ENCODE peak calls at places on chromosome 5, in nine cellular contexts. Z is lower lobe of right lung, O is neural progenitor cell, I is right lobe of liver, M is sigmoid colon, K is left ventricle myocardium inferior, S is HFF-Myc, W is WTC11, L is Calu3. H is an unnamed sample.

GRCh38 chr5:148482697-148483462 is 99.1 kb downstream of the FBXO38 start:
- DNase-seq in K (peak), S (no peak), W (peak), M (no peak), L (peak), Z (peak), O (peak), I (peak), H (no peak)

GRCh38 chr5:75335952-75336624 is 932 bp upstream of the HMGCR start:
- DNase-seq in M (peak), S (peak), I (no peak), K (no peak), W (no peak), Z (no peak), O (no peak), L (peak), H (peak)

GRCh38 chr5:110342683-110343082 is 383.8 kb downstream of the TMEM232 start:
- DNase-seq in M (no peak), S (no peak), O (no peak), Z (no peak), W (no peak), K (no peak), L (no peak), I (no peak), H (no peak)

GRCh38 chr5:178470693-178471025 is 119.5 kb downstream of the COL23A1 start:
- DNase-seq in W (no peak), M (no peak), O (no peak), K (no peak), S (no peak), Z (no peak), I (no peak), L (no peak), H (no peak)

GRCh38 chr5:111214343-111214742 is 9.8 kb upstream of the CAMK4 start:
- DNase-seq in O (no peak), I (no peak), S (no peak), K (no peak), M (no peak), W (no peak), Z (no peak), L (no peak), H (no peak)

GRCh38 chr5:76104027-76104426 is 20.8 kb downstream of the SV2C start:
- DNase-seq in Z (no peak), M (no peak), W (peak), S (peak), O (peak), K (no peak), L (peak), I (peak), H (no peak)

GRCh38 chr5:168023190-168023589 is 268.3 kb upstream of the WWC1 start:
- DNase-seq in O (peak), K (peak), I (no peak), L (no peak), W (no peak), S (no peak), M (peak), Z (no peak), H (no peak)

GRCh38 chr5:157431544-157432200 is 28.3 kb upstream of the NIPAL4 start:
- DNase-seq in M (no peak), S (peak), L (peak), K (no peak), Z (no peak), W (no peak), O (peak), I (no peak), H (peak)

GRCh38 chr5:64165500-64166200 is at the start of gene RNF180:
- DNase-seq in M (peak), W (peak), O (peak), S (no peak), Z (peak), I (peak), K (peak), L (peak), H (no peak)

GRCh38 chr5:39439582-39439981 is 14.8 kb upstream of the DAB2 start:
- DNase-seq in Z (no peak), M (no peak), I (no peak), S (no peak), K (no peak), L (no peak), W (no peak), O (no peak), H (no peak)

GRCh38 chr5:130520211-130520610 is 615.9 kb downstream of the CHSY3 start:
- DNase-seq in Z (no peak), M (no peak), S (no peak), O (peak), K (no peak), W (no peak), I (no peak), L (peak), H (no peak)

GRCh38 chr5:84274585-84275468 is 109.9 kb downstream of the EDIL3 start:
- DNase-seq in K (peak), O (peak), S (no peak), Z (no peak), I (no peak), M (no peak), L (peak), W (peak), H (no peak)

GRCh38 chr5:138035605-138036537 is 3.0 kb upstream of the FAM13B start:
- DNase-seq in M (peak), S (peak), L (peak), I (no peak), O (peak), Z (no peak), K (peak), W (peak), H (peak)

GRCh38 chr5:2206244-2207108 is 323.8 kb upstream of the IRX4 start:
- DNase-seq in W (no peak), K (no peak), M (no peak), Z (no peak), S (no peak), O (peak), L (no peak), I (no peak), H (no peak)

GRCh38 chr5:16135003-16135402 is 44.6 kb downstream of the MARCHF11 start:
- DNase-seq in I (no peak), L (no peak), S (no peak), Z (no peak), M (no peak), O (peak), K (no peak), W (no peak), H (no peak)

GRCh38 chr5:116571568-116572321 is 2.9 kb downstream of the SEMA6A start:
- DNase-seq in M (no peak), S (no peak), I (no peak), O (peak), Z (no peak), L (peak), K (no peak), W (no peak), H (no peak)

GRCh38 chr5:79694183-79694582 is 4.5 kb downstream of the CMYA5 start:
- DNase-seq in S (no peak), M (no peak), Z (no peak), O (no peak), L (no peak), K (no peak), I (no peak), W (no peak), H (no peak)

GRCh38 chr5:109485030-109485429 is 75.3 kb upstream of the PJA2 start:
- DNase-seq in S (peak), L (peak), K (peak), O (no peak), Z (peak), I (peak), M (peak), W (no peak), H (no peak)

GRCh38 chr5:162068412-162068811 is 839 bp downstream of the GABRG2 start:
- DNase-seq in L (no peak), S (no peak), M (no peak), O (peak), Z (peak), W (peak), I (no peak), K (no peak), H (no peak)

GRCh38 chr5:17302590-17302989 is 85.2 kb downstream of the BASP1 start:
- DNase-seq in M (no peak), K (no peak), I (no peak), Z (no peak), L (no peak), S (no peak), W (no peak), O (no peak), H (no peak)

GRCh38 chr5:95222836-95223235 is 62.1 kb downstream of the MCTP1 start:
- DNase-seq in O (no peak), M (no peak), I (no peak), W (no peak), K (no peak), S (no peak), L (no peak), Z (no peak), H (no peak)

GRCh38 chr5:96483878-96484277 is 50.8 kb upstream of the PCSK1 start:
- DNase-seq in S (peak), K (no peak), L (peak), Z (no peak), M (no peak), O (peak), I (no peak), W (peak), H (no peak)

GRCh38 chr5:149172261-149172660 is 31.0 kb downstream of the ABLIM3 start:
- DNase-seq in I (no peak), S (no peak), L (peak), O (no peak), W (no peak), Z (no peak), M (no peak), K (no peak), H (no peak)

GRCh38 chr5:140116716-140117115 is 2.8 kb downstream of the PURA start:
- DNase-seq in W (no peak), L (no peak), K (no peak), M (no peak), I (no peak), S (no peak), Z (no peak), O (no peak), H (no peak)

GRCh38 chr5:45533692-45534091 is 162.5 kb downstream of the HCN1 start:
- DNase-seq in I (no peak), K (no peak), W (no peak), L (no peak), S (no peak), M (no peak), O (peak), Z (no peak), H (no peak)

GRCh38 chr5:45038366-45038987 is 229.7 kb downstream of the MRPS30 start:
- DNase-seq in S (no peak), O (peak), Z (no peak), W (no peak), M (no peak), L (peak), K (no peak), I (no peak), H (no peak)

GRCh38 chr5:17839848-17840247 is 205.6 kb downstream of the TAF11L14 start:
- DNase-seq in I (no peak), O (no peak), K (no peak), Z (no peak), L (no peak), S (no peak), W (no peak), M (no peak), H (no peak)

GRCh38 chr5:16884595-16884994 is 51.5 kb downstream of the MYO10 start:
- DNase-seq in K (no peak), M (no peak), W (no peak), S (no peak), O (no peak), Z (no peak), L (no peak), I (no peak), H (no peak)

GRCh38 chr5:173745123-173745522 is 128.7 kb upstream of the BOD1 start:
- DNase-seq in I (no peak), Z (no peak), M (no peak), O (no peak), S (no peak), K (no peak), L (no peak), W (no peak), H (no peak)

GRCh38 chr5:56012281-56012963 is 17.7 kb upstream of the IL6ST start:
- DNase-seq in I (no peak), L (no peak), M (no peak), Z (no peak), K (peak), O (no peak), S (peak), W (no peak), H (no peak)

GRCh38 chr5:136726506-136726905 is 361.2 kb upstream of the TRPC7 start:
- DNase-seq in M (no peak), I (no peak), W (no peak), S (no peak), K (no peak), Z (no peak), O (no peak), L (no peak), H (no peak)

GRCh38 chr5:150612905-150613670 is 27.4 kb upstream of the SYNPO start:
- DNase-seq in W (no peak), L (no peak), M (no peak), K (no peak), I (no peak), Z (no peak), S (no peak), O (no peak), H (no peak)

GRCh38 chr5:150614651-150615040 is 25.8 kb upstream of the SYNPO start:
- DNase-seq in Z (no peak), S (no peak), W (no peak), K (no peak), I (no peak), O (no peak), M (no peak), L (no peak), H (no peak)

GRCh38 chr5:150612405-150612804 is 28.1 kb upstream of the SYNPO start:
- DNase-seq in L (no peak), I (no peak), Z (no peak), M (no peak), W (no peak), S (no peak), O (no peak), K (no peak), H (no peak)

GRCh38 chr5:150615141-150615699 is 25.2 kb upstream of the SYNPO start:
- DNase-seq in L (peak), W (no peak), S (no peak), K (peak), M (no peak), O (no peak), I (peak), Z (peak), H (no peak)

GRCh38 chr5:150613991-150614650 is 26.3 kb upstream of the SYNPO start:
- DNase-seq in L (no peak), I (peak), W (peak), Z (no peak), O (no peak), S (no peak), M (no peak), K (peak), H (no peak)
- TF ChIP-seq CTCF in L (no peak), I (peak), W (peak), Z (no peak), O (peak), S (peak), M (no peak), K (peak), H (no peak)

GRCh38 chr5:132281856-132282614 is 12.2 kb upstream of the SLC22A4 start:
- DNase-seq in M (no peak), I (no peak), O (no peak), K (no peak), W (no peak), Z (no peak), S (no peak), L (no peak), H (no peak)
- TF ChIP-seq CTCF in M (no peak), I (no peak), O (no peak), K (no peak), W (no peak), Z (no peak), S (no peak), L (no peak), H (no peak)

GRCh38 chr5:106875591-106876297 is 795.0 kb downstream of the EFNA5 start:
- DNase-seq in I (no peak), O (peak), Z (no peak), S (no peak), W (peak), K (no peak), M (no peak), L (peak), H (no peak)
- TF ChIP-seq CTCF in I (peak), O (peak), Z (peak), S (peak), W (peak), K (peak), M (peak), L (peak), H (peak)

DNA sequence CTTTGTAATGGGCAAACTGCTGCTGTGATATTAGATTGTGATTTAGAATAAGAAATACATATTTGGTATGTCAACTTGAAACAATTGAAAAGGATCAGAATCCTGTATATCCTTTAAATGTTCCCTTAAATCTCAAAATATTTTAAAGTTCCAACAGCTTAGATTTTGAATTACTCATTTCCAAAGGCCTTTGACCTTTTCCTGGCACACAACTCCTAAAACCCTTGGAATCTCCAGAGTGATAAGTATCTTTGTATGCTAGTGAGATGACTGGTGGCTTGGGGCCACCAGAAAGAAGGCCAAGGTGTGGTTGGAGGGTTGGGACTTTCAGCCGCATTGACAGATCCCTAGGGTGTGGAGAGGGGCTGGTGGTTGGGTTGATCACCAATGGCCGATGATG is 104.7 kb downstream of the YIPF5 start:
- DNase-seq in L (no peak), K (no peak), S (no peak), Z (no peak), O (no peak), M (no peak), I (no peak), W (no peak), H (no peak)
- TF ChIP-seq CTCF in L (no peak), K (no peak), S (no peak), Z (no peak), O (no peak), M (no peak), I (no peak), W (no peak), H (no peak)

DNA sequence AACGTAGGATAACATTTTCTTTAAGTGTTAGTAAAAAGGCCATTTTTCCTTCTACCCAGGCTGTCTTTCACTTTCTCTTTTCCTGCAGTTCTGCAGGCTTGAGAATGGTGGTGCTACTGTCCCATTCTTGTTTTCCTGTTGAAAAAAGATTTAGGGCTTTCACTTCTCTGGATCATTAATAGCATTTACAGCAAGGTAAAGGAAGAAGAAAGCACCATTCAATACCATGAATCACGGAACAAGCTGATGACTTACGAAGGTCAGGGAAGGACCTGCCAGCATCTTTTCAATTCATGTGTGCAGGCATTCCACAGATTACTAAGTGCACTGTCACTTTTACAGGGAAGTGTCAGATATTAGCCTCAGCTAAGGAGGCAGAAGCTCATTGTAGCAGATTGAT is 292.8 kb downstream of the YTHDC2 start:
- DNase-seq in L (peak), S (peak), W (no peak), M (no peak), Z (no peak), K (no peak), I (no peak), O (peak), H (no peak)
- TF ChIP-seq CTCF in L (peak), S (peak), W (no peak), M (peak), Z (peak), K (peak), I (peak), O (peak), H (peak)

GRCh38 chr5:98275980-98276379 is 497.5 kb upstream of the RGMB start:
- DNase-seq in Z (no peak), O (no peak), S (no peak), W (no peak), M (no peak), K (no peak), I (no peak), L (no peak), H (no peak)
- TF ChIP-seq CTCF in Z (no peak), O (no peak), S (no peak), W (no peak), M (no peak), K (no peak), I (no peak), L (no peak), H (no peak)

GRCh38 chr5:77855369-77855768 is 79.2 kb upstream of the TBCA start:
- DNase-seq in I (no peak), K (no peak), L (no peak), W (no peak), O (no peak), Z (no peak), M (no peak), S (no peak), H (no peak)
- TF ChIP-seq CTCF in I (no peak), K (no peak), L (no peak), W (no peak), O (no peak), Z (no peak), M (no peak), S (no peak), H (no peak)

DNA sequence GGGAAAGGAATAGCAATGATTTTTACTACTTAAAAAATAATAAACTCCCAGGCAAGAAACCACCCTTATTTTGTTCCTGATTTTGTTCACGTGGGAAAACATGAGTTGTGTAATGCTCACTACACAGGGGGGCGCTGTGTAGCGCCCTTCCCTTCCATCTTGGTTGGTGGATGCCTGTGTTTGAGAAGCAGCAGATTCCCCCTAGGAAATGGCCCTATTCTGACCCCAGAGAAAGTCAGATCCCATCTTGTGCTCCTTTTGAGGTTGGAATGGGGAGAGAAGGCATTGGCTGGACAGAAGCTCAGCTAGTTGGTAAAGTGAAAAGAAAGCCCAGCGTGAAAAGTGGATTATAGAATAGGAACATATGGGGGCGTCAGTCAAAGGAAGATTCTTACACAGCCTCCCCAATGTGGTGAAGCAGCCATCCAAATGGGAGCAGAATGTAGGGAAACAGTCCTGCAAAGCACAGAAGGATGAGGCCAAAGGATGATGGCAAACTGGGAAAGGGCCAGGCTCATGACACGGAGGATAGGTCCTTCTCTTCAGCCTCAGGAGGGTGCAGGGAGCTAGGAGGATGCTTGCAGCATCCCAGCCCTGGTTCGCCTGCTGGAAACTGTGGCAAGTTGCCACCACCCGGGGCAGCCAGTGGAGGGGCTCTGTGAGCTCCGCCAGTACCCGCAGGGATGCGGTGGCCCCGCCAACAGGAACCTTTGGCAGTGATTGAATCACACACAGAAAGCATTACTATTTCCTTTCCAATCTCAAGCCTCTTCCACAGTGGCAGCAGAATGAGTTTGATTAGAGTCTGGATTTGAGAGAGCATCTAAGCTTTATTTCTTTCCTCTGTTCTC is 314.2 kb upstream of the DAP start:
- DNase-seq in I (no peak), W (peak), Z (no peak), L (no peak), S (no peak), M (no peak), O (peak), K (no peak), H (no peak)
- TF ChIP-seq CTCF in I (no peak), W (peak), Z (no peak), L (no peak), S (peak), M (no peak), O (peak), K (no peak), H (no peak)

H was measured in AG09319.